ENCODE peak calls at places on chromosome 5, in four cellular contexts. R is PC-9, Q is IMR-90, H is H9. G is an unnamed sample. For H3K4me1, the result is how much of the 10 kb centered on the place peaks cover.

GRCh38 chr5:11385251-11385900 is 518.9 kb downstream of the CTNND2 start:
- DNase-seq in R (no peak), Q (no peak), H (no peak), G (peak)

GRCh38 chr5:103218164-103218563 is 40.4 kb upstream of the MACIR start:
- DNase-seq in R (no peak), Q (peak), H (no peak), G (peak)

GRCh38 chr5:23389543-23390215 is 117.7 kb upstream of the PRDM9 start:
- DNase-seq in R (no peak), Q (no peak), H (no peak), G (no peak)

GRCh38 chr5:141338538-141339306 is at the start of gene PCDHGA2:
- DNase-seq in R (peak), Q (peak), H (peak), G (peak)

GRCh38 chr5:140381972-140382371 is 19.7 kb upstream of the ANKHD1 start:
- DNase-seq in R (no peak), Q (no peak), H (no peak), G (no peak)

GRCh38 chr5:131528682-131529081 is 106.3 kb downstream of the RAPGEF6 start:
- DNase-seq in R (no peak), Q (no peak), H (no peak), G (no peak)

GRCh38 chr5:77292026-77292757 is 81.7 kb downstream of the PDE8B start:
- DNase-seq in R (no peak), Q (peak), H (no peak), G (peak)

GRCh38 chr5:50663636-50664035 is 2.8 kb upstream of the PARP8 start:
- DNase-seq in R (no peak), Q (no peak), H (no peak), G (no peak)

GRCh38 chr5:19874811-19875210 is 113.2 kb downstream of the CDH18 start:
- DNase-seq in R (no peak), Q (no peak), H (no peak), G (no peak)

GRCh38 chr5:132272341-132273210 is 15.1 kb downstream of the PDLIM4 start:
- DNase-seq in R (peak), Q (peak), H (peak), G (peak)

GRCh38 chr5:73673161-73673591 is 47.2 kb downstream of the ARHGEF28 start:
- DNase-seq in R (no peak), Q (peak), H (no peak), G (no peak)

GRCh38 chr5:52948418-52949076 is 40.6 kb upstream of the ITGA2 start:
- DNase-seq in R (peak), Q (peak), H (peak), G (peak)

GRCh38 chr5:149379177-149379761 is at the start of gene IL17B:
- DNase-seq in R (no peak), Q (no peak), H (no peak), G (no peak)

GRCh38 chr5:148229840-148230239 is 8.5 kb upstream of the MARCOL start:
- DNase-seq in R (no peak), Q (no peak), H (no peak), G (peak)

GRCh38 chr5:171424726-171425125 is 5.3 kb downstream of the FGF18 start:
- DNase-seq in R (peak), Q (no peak), H (peak), G (peak)

GRCh38 chr5:34045996-34046395 is 3.0 kb upstream of the C1QTNF3 start:
- DNase-seq in R (no peak), Q (peak), H (no peak), G (peak)

GRCh38 chr5:169647566-169647965 is 10.5 kb downstream of the DOCK2 start:
- DNase-seq in R (no peak), Q (no peak), H (no peak), G (no peak)

GRCh38 chr5:56269216-56269927 is 36.2 kb upstream of the ANKRD55 start:
- DNase-seq in R (no peak), Q (peak), H (peak), G (peak)

GRCh38 chr5:14266171-14266570 is 123.0 kb downstream of the TRIO start:
- DNase-seq in R (no peak), Q (no peak), H (no peak), G (no peak)

GRCh38 chr5:172556971-172557461 is 84.0 kb upstream of the NEURL1B start:
- DNase-seq in R (no peak), Q (no peak), H (no peak), G (no peak)

GRCh38 chr5:128144491-128144890 is 60.9 kb downstream of the SLC12A2 start:
- DNase-seq in R (no peak), Q (peak), H (no peak), G (no peak)

GRCh38 chr5:88786789-88787188 is 96.2 kb downstream of the MEF2C start:
- DNase-seq in R (no peak), Q (no peak), H (no peak), G (no peak)

GRCh38 chr5:172939045-172939444 is 20.2 kb upstream of the RPL26L1 start:
- DNase-seq in R (peak), Q (peak), H (peak), G (no peak)

GRCh38 chr5:36938129-36938528 is 61.6 kb downstream of the NIPBL start:
- DNase-seq in R (no peak), Q (no peak), H (no peak), G (no peak)

GRCh38 chr5:111685969-111686368 is 71.0 kb downstream of the NREP start:
- DNase-seq in R (no peak), Q (no peak), H (peak), G (no peak)

GRCh38 chr5:16519435-16519834 is 53.8 kb upstream of the ZNF622 start:
- DNase-seq in R (no peak), Q (no peak), H (no peak), G (no peak)

GRCh38 chr5:59208468-59208867 is 625.6 kb downstream of the RAB3C start:
- DNase-seq in R (no peak), Q (no peak), H (no peak), G (no peak)

GRCh38 chr5:93580387-93581100 is 475 bp downstream of the NR2F1-AS1 start:
- DNase-seq in R (peak), Q (peak), H (no peak), G (peak)

GRCh38 chr5:59222687-59223511 is 640.0 kb downstream of the RAB3C start:
- DNase-seq in R (peak), Q (no peak), H (no peak), G (peak)

GRCh38 chr5:127943061-127943371 is 140.6 kb upstream of the SLC12A2 start:
- DNase-seq in R (no peak), Q (no peak), H (no peak), G (no peak)

GRCh38 chr5:72517961-72518690 is 10.9 kb upstream of the ZNF366 start:
- DNase-seq in R (no peak), Q (no peak), H (no peak), G (no peak)

GRCh38 chr5:10111575-10111974 is 138.1 kb downstream of the ATPSCKMT start:
- DNase-seq in R (no peak), Q (peak), H (peak), G (peak)
- TF ChIP-seq CTCF in R (peak), Q (peak), H (peak), G (peak)

DNA sequence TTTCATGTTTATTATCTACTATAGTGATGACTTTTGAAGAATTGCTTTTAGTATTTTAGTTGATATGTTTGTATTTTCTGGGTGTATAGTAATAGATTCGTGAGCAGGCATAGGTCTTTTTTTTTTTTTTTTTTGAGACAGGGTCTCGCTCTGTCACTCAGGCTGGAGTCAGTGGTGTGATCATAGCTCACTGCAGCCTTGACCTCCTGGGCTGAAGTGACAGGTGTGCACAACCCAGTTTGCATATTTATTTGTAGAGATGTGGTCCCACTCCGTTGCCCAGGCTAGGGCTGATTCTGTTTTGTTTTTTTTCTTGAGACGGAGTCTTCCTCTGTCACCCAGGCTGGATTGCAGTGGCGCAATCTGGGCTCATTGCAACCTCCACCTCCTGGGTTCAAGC is 11.9 kb downstream of the ERBIN start:
- DNase-seq in R (no peak), Q (no peak), H (no peak), G (no peak)
- H3K4me1 ChIP-seq in R (under half), Q (under half), H (under half), G (under half)

DNA sequence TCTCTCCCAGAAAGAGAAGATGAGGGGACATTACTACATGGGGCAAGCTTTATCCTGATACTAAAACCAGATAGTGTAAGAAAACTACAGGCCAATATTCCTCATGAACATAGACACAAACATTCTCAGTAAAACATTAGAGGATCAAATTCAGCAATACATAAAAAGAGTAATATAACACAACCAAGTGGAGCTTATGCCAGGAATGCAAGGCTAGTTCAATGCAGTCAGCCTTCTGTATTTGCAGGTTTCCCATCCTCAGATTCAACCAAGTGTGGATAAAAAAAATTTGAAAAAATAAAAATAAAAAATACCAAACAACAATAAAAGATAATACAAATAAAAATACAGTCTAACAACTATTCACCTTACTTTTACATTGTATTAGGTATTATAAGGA is 31.3 kb downstream of the CCDC69 start:
- DNase-seq in R (no peak), Q (no peak), H (no peak), G (no peak)
- H3K4me2 ChIP-seq in R (no peak), Q (no peak), H (no peak), G (no peak)

GRCh38 chr5:157324237-157324636 is 58.3 kb downstream of the CYFIP2 start:
- DNase-seq in R (no peak), Q (no peak), H (peak), G (no peak)
- TF ChIP-seq CTCF in R (peak), Q (peak), H (peak), G (peak)

GRCh38 chr5:157802747-157803146 is 56.2 kb downstream of the CLINT1 start:
- DNase-seq in R (no peak), Q (no peak), H (no peak), G (no peak)

DNA sequence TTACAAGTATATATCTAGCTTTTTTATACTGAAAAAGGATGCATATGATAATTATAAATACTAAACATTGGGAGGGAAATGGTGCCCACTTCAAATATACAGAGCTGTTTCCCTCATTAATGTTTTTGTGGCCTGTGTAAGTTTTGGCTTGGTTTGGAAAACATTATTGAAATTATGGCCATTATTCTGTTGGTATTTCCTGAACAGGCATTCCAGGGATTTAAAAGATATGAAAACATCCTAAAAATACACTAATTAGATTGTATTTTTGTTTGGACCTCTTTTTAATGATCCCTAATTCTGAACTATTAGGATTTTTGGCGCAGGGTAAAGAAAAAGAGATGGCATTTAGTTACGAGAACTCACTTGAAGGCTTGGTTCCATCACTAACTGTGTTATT is 50.9 kb downstream of the CLINT1 start:
- DNase-seq in R (no peak), Q (no peak), H (no peak), G (no peak)
- H3K4me1 ChIP-seq in R (under half), Q (under half), H (under half), G (under half)

G was measured in osteoblast.